ENCODE peak calls at places on chromosome 16, in five cellular contexts. E is K562, Y is hepatocyte, H is astrocyte, D is HepG2. K is an unnamed sample.

GRCh38 chr16:14415291-14415690 is 214.8 kb downstream of the PARN start:
- DNase-seq in E (no peak), Y (no peak), H (no peak), D (no peak), K (no peak)

GRCh38 chr16:68200120-68200783 is 35.7 kb downstream of the ESRP2 start:
- DNase-seq in E (no peak), Y (peak; percentile 12), H (peak; percentile 37), D (no peak), K (peak; percentile 41)

GRCh38 chr16:80319181-80319580 is 221.6 kb upstream of the DYNLRB2 start:
- DNase-seq in E (no peak), Y (no peak), H (no peak), D (no peak), K (no peak)

GRCh38 chr16:57998484-57998883 is 2.0 kb downstream of the ZNF319 start:
- DNase-seq in E (no peak), Y (peak; percentile 52), H (peak; percentile 39), D (no peak), K (peak; percentile 49)

GRCh38 chr16:23504076-23504452 is 6.2 kb downstream of the GGA2 start:
- DNase-seq in E (no peak), Y (peak; percentile 16), H (peak; percentile 87), D (no peak), K (peak; percentile 88)

GRCh38 chr16:58022601-58023371 is 2.8 kb upstream of the MMP15 start:
- DNase-seq in E (no peak), Y (peak; percentile 77), H (peak; percentile 58), D (no peak), K (peak; percentile 77)

GRCh38 chr16:50684823-50685455 is 3.8 kb upstream of the SNX20 start:
- DNase-seq in E (no peak), Y (no peak), H (no peak), D (no peak), K (no peak)

GRCh38 chr16:89721644-89722391 is 481 bp downstream of the ZNF276 start:
- DNase-seq in E (peak; percentile 58), Y (peak; percentile 62), H (no peak), D (no peak), K (peak; percentile 47)

GRCh38 chr16:81639348-81639747 is 139.7 kb upstream of the PLCG2 start:
- DNase-seq in E (no peak), Y (no peak), H (no peak), D (no peak), K (no peak)

GRCh38 chr16:12532871-12533610 is 270.6 kb downstream of the CPPED1 start:
- DNase-seq in E (no peak), Y (no peak), H (no peak), D (no peak), K (no peak)

DNA sequence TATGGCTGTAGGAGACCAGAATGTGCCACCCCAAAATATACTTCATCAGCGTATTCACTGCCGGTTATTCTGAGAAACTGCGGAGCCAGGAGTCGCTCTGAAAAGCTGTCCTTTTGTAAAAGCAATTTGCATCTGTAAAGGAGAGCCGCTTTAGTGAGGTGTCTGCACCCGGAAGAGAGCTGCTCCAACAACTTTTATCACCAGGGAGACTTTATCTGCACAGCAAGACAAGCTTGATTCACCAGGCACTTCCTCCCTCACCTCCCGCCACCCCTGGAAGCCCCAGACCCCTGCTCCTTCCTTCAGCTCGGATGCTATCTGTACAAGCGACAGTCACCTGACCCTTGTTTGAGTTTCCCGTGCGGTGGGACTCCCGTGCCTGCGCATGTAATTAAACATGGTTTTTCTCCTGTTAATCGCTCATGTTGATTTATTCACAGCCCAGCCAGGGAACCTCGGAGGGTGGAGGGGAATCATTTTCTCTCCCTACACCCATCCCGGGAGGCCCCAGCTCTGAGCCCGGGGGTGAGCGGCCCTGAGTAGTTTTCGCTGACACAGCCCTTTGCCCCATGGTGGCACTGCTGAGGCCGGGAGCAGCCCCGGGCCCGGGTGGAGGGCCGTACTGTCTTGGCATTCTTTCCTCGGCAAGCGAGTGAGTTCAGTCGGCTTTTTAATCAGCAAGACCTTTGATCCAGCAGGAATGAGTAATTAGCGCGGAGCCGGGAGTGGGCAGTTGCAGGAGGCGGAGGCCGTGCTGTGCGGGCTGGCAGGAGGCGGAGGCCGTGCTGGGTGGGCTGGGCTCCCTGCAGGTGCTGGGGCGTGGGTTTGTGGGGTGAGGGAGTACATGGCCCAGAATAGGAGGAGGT is 222.7 kb upstream of the CIBAR2 start:
- DNase-seq in E (peak; percentile 75), Y (peak; percentile 84), H (peak; percentile 47), D (peak; percentile 23), K (peak; percentile 60)
- TF ChIP-seq CTCF in E (no peak), Y (peak; percentile 24), H (no peak), D (peak; percentile 47), K (no peak)

DNA sequence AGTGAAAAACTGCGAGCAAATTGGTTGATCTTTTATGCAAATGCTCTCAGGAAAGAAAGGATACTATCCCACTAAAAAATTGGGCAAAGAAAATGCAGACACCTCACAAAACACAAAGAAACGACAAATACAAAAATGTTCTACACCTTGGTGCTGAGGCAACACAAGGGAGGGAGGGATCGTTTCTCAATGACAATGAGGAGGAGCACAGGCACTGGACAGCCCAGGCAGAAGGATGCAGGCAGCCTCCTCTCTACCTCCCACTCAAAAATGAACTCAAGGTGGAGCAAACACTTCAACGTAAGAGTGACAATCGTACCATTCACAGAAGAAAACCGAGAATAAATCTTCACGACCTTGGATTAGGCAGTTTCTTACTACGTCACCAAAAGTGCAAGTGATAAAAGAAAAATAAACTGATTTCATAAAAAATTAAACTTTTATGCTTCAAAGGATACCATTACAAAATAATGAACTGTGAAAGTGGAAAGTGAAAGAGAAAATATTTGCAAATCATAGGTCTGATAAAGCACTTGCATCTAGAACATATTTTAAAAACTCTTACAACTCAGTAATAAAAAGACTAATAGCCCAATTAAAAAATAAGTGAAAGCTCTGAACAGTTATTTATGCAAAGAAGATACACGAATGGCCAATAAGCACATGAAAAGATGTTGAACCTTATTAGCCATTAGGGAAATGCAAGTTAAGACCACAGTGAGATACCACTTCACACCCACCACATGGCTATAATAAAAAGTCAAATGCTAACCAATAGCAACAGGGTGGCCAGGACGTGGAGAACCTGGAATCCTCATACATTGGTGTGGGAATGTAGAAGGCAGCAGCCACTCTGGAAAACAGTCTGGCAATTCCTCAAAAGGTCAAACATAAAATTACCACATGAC is 80.8 kb upstream of the TRAP1 start:
- DNase-seq in E (peak; percentile 45), Y (no peak), H (no peak), D (no peak), K (no peak)
- H2AFZ ChIP-seq in E (no peak overlapping the region), Y (no peak overlapping the region), H (no peak overlapping the region), D (no peak overlapping the region), K (no peak overlapping the region)

DNA sequence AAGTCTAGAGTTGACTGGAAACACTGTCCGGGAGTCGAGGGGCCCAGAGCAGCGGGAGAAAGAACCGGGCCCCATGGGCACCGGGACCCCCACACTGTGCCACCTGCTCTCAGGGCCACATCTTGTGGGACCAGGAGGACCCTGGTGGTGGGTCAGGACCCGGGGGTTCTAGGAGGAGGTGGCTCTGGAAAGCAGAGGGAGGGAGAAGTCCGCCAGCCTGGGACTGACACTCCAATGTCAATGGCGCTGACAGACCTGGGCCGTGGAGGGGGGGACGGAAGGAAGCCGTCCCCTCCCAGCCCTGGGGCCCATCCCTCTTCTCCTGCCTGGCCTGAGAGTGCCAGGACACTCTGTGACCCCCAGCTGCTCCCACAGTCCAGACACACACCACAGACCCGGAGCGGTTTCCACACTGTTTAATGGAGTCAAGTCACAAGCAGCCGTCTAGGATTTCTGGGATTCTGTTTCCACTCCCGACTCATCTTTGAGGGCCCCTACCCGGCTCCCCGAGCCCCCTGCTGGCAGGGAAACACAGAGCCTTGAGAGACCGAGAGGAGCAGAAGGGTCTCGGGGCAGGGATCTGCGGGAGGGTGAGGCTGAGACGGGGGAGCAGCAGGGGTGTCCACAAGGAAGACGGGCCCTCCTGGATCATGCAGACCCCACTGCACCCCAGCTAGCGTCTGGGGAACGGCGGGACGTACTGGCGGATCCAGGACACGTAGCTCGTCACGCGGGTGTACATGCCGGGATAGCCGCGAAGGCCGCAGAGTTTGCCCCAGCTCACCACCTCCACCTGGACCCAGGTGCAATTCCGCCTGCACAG is 23.6 kb upstream of the UBE2I start:
- DNase-seq in E (no peak), Y (no peak), H (no peak), D (no peak), K (no peak)
- TF ChIP-seq CTCF in E (peak; percentile 11), Y (no peak), H (no peak), D (no peak), K (no peak)

DNA sequence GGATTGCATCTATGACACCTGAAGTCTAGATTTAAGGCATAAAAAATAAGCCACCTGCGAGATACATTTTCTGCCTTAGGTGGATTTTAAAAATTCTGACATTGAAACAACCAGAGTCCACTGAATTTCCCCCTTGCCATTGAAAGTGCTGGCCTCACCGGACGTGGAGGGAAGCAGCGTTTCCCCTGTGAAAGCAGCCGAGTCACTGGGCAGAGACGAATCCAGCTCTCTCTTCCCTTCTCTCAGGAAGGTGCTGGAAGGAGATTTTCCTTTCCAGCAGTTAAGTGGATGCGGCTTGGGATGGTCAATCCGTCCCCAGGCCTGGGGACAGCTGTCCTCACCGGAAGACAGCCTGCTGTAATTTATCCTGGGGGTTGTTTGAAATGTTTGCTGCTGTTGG is 270.9 kb upstream of the FOXF1 start:
- DNase-seq in E (no peak), Y (no peak), H (no peak), D (no peak), K (no peak)
- H2AFZ ChIP-seq in E (no peak overlapping the region), Y (no peak overlapping the region), H (no peak overlapping the region), D (no peak overlapping the region), K (no peak overlapping the region)

GRCh38 chr16:46918905-46919792 is 35.0 kb downstream of the GPT2 start:
- DNase-seq in E (peak; percentile 52), Y (peak; percentile 45), H (no peak), D (peak; percentile 97), K (no peak)
- TF ChIP-seq CTCF in E (peak; percentile 22), Y (no peak), H (no peak), D (peak; percentile 96), K (no peak)

DNA sequence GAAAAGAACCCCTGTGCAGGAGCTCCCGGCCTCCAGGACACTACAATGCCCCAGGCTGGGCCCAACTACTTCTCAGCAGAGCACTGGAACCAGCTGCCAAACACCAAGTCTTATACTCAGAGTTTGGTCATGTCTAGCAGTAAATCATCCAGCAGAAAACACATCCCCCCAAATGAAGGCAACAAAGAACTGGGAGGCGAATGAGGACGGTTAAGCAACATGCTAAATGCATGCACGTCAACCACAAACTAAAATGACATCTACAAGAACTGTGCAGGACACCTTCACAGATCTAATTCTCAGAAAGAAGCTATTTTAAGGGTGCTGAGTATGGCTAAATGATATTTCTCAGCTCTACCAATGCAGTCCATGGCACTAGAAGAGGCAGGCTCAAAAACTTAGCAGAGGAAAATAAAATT is 7.6 kb upstream of the IRX5 start:
- DNase-seq in E (no peak), Y (no peak), H (no peak), D (no peak), K (no peak)
- H2AFZ ChIP-seq in E (no peak overlapping the region), Y (no peak overlapping the region), H (no peak overlapping the region), D (no peak overlapping the region), K (no peak overlapping the region)

K was measured in fibroblast of lung.